ENCODE peak calls at places on chromosomes 2 and 18, in four cellular contexts. S is NCI-H2029 treated with DMSO at 0.1 percent for 48 hours; M is NCI-H1048; V is stimulated activated CD4-positive, alpha-beta T cell treated with anti-CD3 and anti-CD28 coated beads, Interleukin-1b, Interleukin-23, amount 100 ng/mL, for 1 hour. D is an unnamed sample.

GRCh38 chr2:83972123-83972522 is 487.0 kb downstream of the SUCLG1 start:
- DNase-seq in S (no peak), M (peak), V (no peak), D (no peak)

GRCh38 chr2:74550231-74550630 is 3.5 kb downstream of the LOXL3 start:
- DNase-seq in S (no peak), M (no peak), V (no peak), D (no peak)

GRCh38 chr18:26403451-26403850 is 144.9 kb downstream of the KCTD1 start:
- DNase-seq in S (no peak), M (no peak), V (no peak), D (no peak)

GRCh38 chr18:7896164-7896563 is 329.0 kb downstream of the PTPRM start:
- DNase-seq in S (no peak), M (no peak), V (no peak), D (no peak)

GRCh38 chr2:159200498-159200897 is 86.0 kb downstream of the WDSUB1 start:
- DNase-seq in S (no peak), M (no peak), V (no peak), D (no peak)

GRCh38 chr2:236517463-236518077 is 52.1 kb upstream of the ACKR3 start:
- DNase-seq in S (no peak), M (no peak), V (no peak), D (no peak)

GRCh38 chr2:217816396-217816869 is 186.4 kb downstream of the TNS1 start:
- DNase-seq in S (no peak), M (no peak), V (no peak), D (no peak)

GRCh38 chr2:71070294-71071025 is 2.0 kb downstream of the NAGK start:
- DNase-seq in S (no peak), M (no peak), V (no peak), D (no peak)

GRCh38 chr2:161555826-161556225 is 68.4 kb upstream of the SLC4A10 start:
- DNase-seq in S (no peak), M (no peak), V (no peak), D (no peak)

GRCh38 chr2:232365621-232366321 is 12.8 kb upstream of the ALPP start:
- DNase-seq in S (no peak), M (no peak), V (no peak), D (no peak)

GRCh38 chr18:57436193-57436964 is 1.2 kb downstream of the ONECUT2 start:
- DNase-seq in S (no peak), M (no peak), V (no peak), D (no peak)

GRCh38 chr18:12883003-12883683 is 894 bp downstream of the PTPN2 start:
- DNase-seq in S (no peak), M (no peak), V (no peak), D (no peak)

GRCh38 chr2:9984217-9984739 is 32.8 kb downstream of the GRHL1 start:
- DNase-seq in S (peak), M (no peak), V (no peak), D (no peak)

GRCh38 chr2:166375736-166376487 is at the start of gene SCN9A:
- DNase-seq in S (no peak), M (peak), V (no peak), D (peak)

GRCh38 chr2:226580403-226580802 is 219.2 kb downstream of the IRS1 start:
- DNase-seq in S (no peak), M (no peak), V (no peak), D (no peak)

GRCh38 chr2:96396095-96396494 is 60.5 kb downstream of the NCAPH start:
- DNase-seq in S (no peak), M (no peak), V (no peak), D (no peak)

GRCh38 chr18:58180172-58180571 is 136.1 kb downstream of the NEDD4L start:
- DNase-seq in S (no peak), M (no peak), V (no peak), D (no peak)

GRCh38 chr2:85433511-85434089 is 15.1 kb downstream of the SH2D6 start:
- DNase-seq in S (no peak), M (no peak), V (no peak), D (peak)

GRCh38 chr2:239815638-239816035 is 209.5 kb downstream of the NDUFA10 start:
- DNase-seq in S (no peak), M (no peak), V (no peak), D (no peak)

GRCh38 chr18:60248563-60249330 is 123.8 kb downstream of the MC4R start:
- DNase-seq in S (no peak), M (no peak), V (no peak), D (no peak)

GRCh38 chr2:168087406-168087805 is 160.0 kb downstream of the STK39 start:
- DNase-seq in S (no peak), M (no peak), V (no peak), D (no peak)

GRCh38 chr2:171966268-171966667 is 33.5 kb upstream of the METAP1D start:
- DNase-seq in S (no peak), M (no peak), V (no peak), D (no peak)

GRCh38 chr2:240023792-240024191 is 1.4 kb downstream of the NDUFA10 start:
- DNase-seq in S (no peak), M (no peak), V (no peak), D (no peak)

GRCh38 chr18:74407888-74408287 is 49.2 kb downstream of the DIPK1C start:
- DNase-seq in S (no peak), M (no peak), V (no peak), D (no peak)

GRCh38 chr2:207867075-207867474 is 97.4 kb upstream of the FZD5 start:
- DNase-seq in S (no peak), M (no peak), V (no peak), D (no peak)

GRCh38 chr2:25252291-25253152 is 84.1 kb upstream of the POMC start:
- DNase-seq in S (no peak), M (peak), V (peak), D (no peak)

GRCh38 chr18:62288669-62289016 is 36.5 kb upstream of the TNFRSF11A start:
- DNase-seq in S (no peak), M (no peak), V (no peak), D (no peak)

GRCh38 chr18:1053654-1054315 is 149.1 kb downstream of the ADCYAP1 start:
- DNase-seq in S (no peak), M (no peak), V (no peak), D (no peak)

GRCh38 chr2:28377201-28377816 is 15.3 kb upstream of the FOSL2 start:
- DNase-seq in S (no peak), M (no peak), V (no peak), D (no peak)

GRCh38 chr2:105645031-105645940 is 99.4 kb upstream of the NCK2 start:
- DNase-seq in S (no peak), M (no peak), V (no peak), D (no peak)

D was measured in GOT3.